ENCODE peak calls at places on chromosome 22, in six cellular contexts. D, K, H, B, V and R are unnamed samples.

GRCh38 chr22:22565991-22566390 is 6.9 kb upstream of the PRAME start:
- DNase-seq in D (peak; percentile 19), K (no peak), H (peak; percentile 27), B (no peak), V (no peak), R (no peak)

GRCh38 chr22:38843201-38843715 is 570 bp downstream of the NPTXR start:
- DNase-seq in D (peak; percentile 55), K (no peak), H (peak; percentile 86), B (no peak), V (peak; percentile 84), R (no peak)

GRCh38 chr22:31926969-31927368 is 17.4 kb upstream of the YWHAH start:
- DNase-seq in D (no peak), K (no peak), H (no peak), B (no peak), V (peak; percentile 81), R (peak; percentile 82)

GRCh38 chr22:47213571-47214230 is 451.3 kb downstream of the TBC1D22A start:
- DNase-seq in D (peak; percentile 61), K (peak; percentile 54), H (peak; percentile 54), B (peak; percentile 12), V (peak; percentile 67), R (peak; percentile 86)

GRCh38 chr22:43001271-43002197 is 13.4 kb downstream of the PACSIN2 start:
- DNase-seq in D (no peak), K (no peak), H (peak; percentile 68), B (no peak), V (no peak), R (no peak)

GRCh38 chr22:23315341-23315917 is 135.1 kb downstream of the BCR start:
- DNase-seq in D (peak; percentile 35), K (peak; percentile 27), H (peak; percentile 64), B (peak; percentile 23), V (peak; percentile 79), R (peak; percentile 84)

GRCh38 chr22:22507743-22508273 is 734 bp downstream of the ZNF280B start:
- DNase-seq in D (no peak), K (no peak), H (no peak), B (no peak), V (no peak), R (peak; percentile 51)

GRCh38 chr22:23110190-23110921 is 31.4 kb downstream of the RSPH14 start:
- DNase-seq in D (no peak), K (no peak), H (no peak), B (no peak), V (peak; percentile 73), R (no peak)

GRCh38 chr22:48147404-48147803 is 1385.0 kb downstream of the TBC1D22A start:
- DNase-seq in D (no peak), K (no peak), H (no peak), B (no peak), V (no peak), R (no peak)

GRCh38 chr22:47270463-47271135 is 508.1 kb downstream of the TBC1D22A start:
- DNase-seq in D (no peak), K (no peak), H (no peak), B (no peak), V (no peak), R (peak; percentile 47)

GRCh38 chr22:22156348-22156715 is 88.3 kb upstream of the VPREB1 start:
- DNase-seq in D (no peak), K (no peak), H (no peak), B (no peak), V (no peak), R (no peak)

GRCh38 chr22:37892566-37893338 is 13.3 kb upstream of the MICALL1 start:
- DNase-seq in D (no peak), K (no peak), H (no peak), B (no peak), V (no peak), R (no peak)

GRCh38 chr22:10961043-10961860 is 4566.7 kb upstream of the OR11H1 start:
- DNase-seq in D (no peak), K (no peak), H (no peak), B (no peak), V (peak; percentile 42), R (no peak)

GRCh38 chr22:20427945-20428417 is 9.6 kb downstream of the SCARF2 start:
- DNase-seq in D (no peak), K (no peak), H (no peak), B (no peak), V (no peak), R (no peak)

GRCh38 chr22:47816121-47816915 is 1053.9 kb downstream of the TBC1D22A start:
- DNase-seq in D (no peak), K (no peak), H (no peak), B (no peak), V (no peak), R (no peak)

GRCh38 chr22:46269564-46269963 is 1.8 kb downstream of the TTC38 start:
- DNase-seq in D (no peak), K (no peak), H (no peak), B (no peak), V (no peak), R (no peak)

GRCh38 chr22:38971202-38971601 is 10.9 kb upstream of the APOBEC3B start:
- DNase-seq in D (no peak), K (no peak), H (no peak), B (no peak), V (no peak), R (no peak)

GRCh38 chr22:38638216-38638615 is 18.0 kb downstream of the FAM227A start:
- DNase-seq in D (no peak), K (no peak), H (no peak), B (no peak), V (no peak), R (no peak)

GRCh38 chr22:29073618-29074275 is 912 bp downstream of the KREMEN1 start:
- DNase-seq in D (no peak), K (no peak), H (peak; percentile 68), B (no peak), V (no peak), R (no peak)

GRCh38 chr22:38104084-38104483 is 6.4 kb downstream of the BAIAP2L2 start:
- DNase-seq in D (peak; percentile 31), K (peak; percentile 15), H (peak; percentile 47), B (peak; percentile 8), V (no peak), R (peak; percentile 70)

GRCh38 chr22:42648368-42649260 is 578 bp downstream of the CYB5R3 start:
- DNase-seq in D (peak; percentile 37), K (peak; percentile 27), H (peak; percentile 80), B (no peak), V (no peak), R (peak; percentile 69)

GRCh38 chr22:19717691-19718254 is 3.5 kb downstream of the SEPTIN5 start:
- DNase-seq in D (peak; percentile 68), K (peak; percentile 55), H (peak; percentile 84), B (no peak), V (peak; percentile 97), R (peak; percentile 87)

GRCh38 chr22:50468626-50469025 is 6.2 kb downstream of the SBF1 start:
- DNase-seq in D (no peak), K (no peak), H (no peak), B (no peak), V (no peak), R (no peak)

GRCh38 chr22:49826603-49827306 is 918 bp downstream of the BRD1 start:
- DNase-seq in D (no peak), K (peak; percentile 40), H (peak; percentile 78), B (no peak), V (peak; percentile 66), R (peak; percentile 66)

GRCh38 chr22:42939941-42940653 is 74.9 kb downstream of the PACSIN2 start:
- DNase-seq in D (peak; percentile 93), K (no peak), H (peak; percentile 89), B (peak; percentile 78), V (no peak), R (no peak)

GRCh38 chr22:27217154-27217553 is 559.8 kb downstream of the MIAT start:
- DNase-seq in D (no peak), K (no peak), H (no peak), B (no peak), V (peak; percentile 62), R (no peak)
- H3K9ac ChIP-seq in D (no peak overlapping the region), K (no peak overlapping the region), H (no peak overlapping the region), B (no peak overlapping the region), V (no peak overlapping the region), R (no peak overlapping the region)

GRCh38 chr22:30667486-30668305 is at the start of gene DUSP18:
- DNase-seq in D (peak; percentile 85), K (peak; percentile 90), H (peak; percentile 96), B (peak; percentile 81), V (peak; percentile 99), R (peak; percentile 96)

GRCh38 chr22:30665266-30665665 is 2.4 kb downstream of the DUSP18 start:
- DNase-seq in D (no peak), K (no peak), H (no peak), B (no peak), V (no peak), R (no peak)

GRCh38 chr22:30664798-30665197 is 2.9 kb downstream of the DUSP18 start:
- DNase-seq in D (no peak), K (no peak), H (no peak), B (no peak), V (no peak), R (no peak)

GRCh38 chr22:30667092-30667485 is 586 bp downstream of the DUSP18 start:
- DNase-seq in D (no peak), K (no peak), H (peak; percentile 51), B (peak; percentile 3), V (no peak), R (peak; percentile 42)

GRCh38 chr22:30665786-30666185 is 1.9 kb downstream of the DUSP18 start:
- DNase-seq in D (no peak), K (no peak), H (no peak), B (no peak), V (no peak), R (no peak)
- H3K9me2 ChIP-seq in D (no peaks in the 10 kb centered on the region), K (no peaks in the 10 kb centered on the region), H (no peaks in the 10 kb centered on the region), B (no peaks in the 10 kb centered on the region), V (no peaks in the 10 kb centered on the region), R (no peaks in the 10 kb centered on the region)

GRCh38 chr22:24894998-24895397 is 51.5 kb downstream of the LHFPL7 start:
- DNase-seq in D (peak; percentile 65), K (peak; percentile 31), H (peak; percentile 56), B (peak; percentile 18), V (peak; percentile 85), R (no peak)

GRCh38 chr22:24893341-24894070 is 53.0 kb downstream of the LHFPL7 start:
- DNase-seq in D (no peak), K (no peak), H (no peak), B (no peak), V (no peak), R (no peak)

GRCh38 chr22:24894220-24894975 is 52.1 kb downstream of the LHFPL7 start:
- DNase-seq in D (peak; percentile 95), K (peak; percentile 83), H (peak; percentile 96), B (peak; percentile 89), V (peak; percentile 81), R (no peak)
- H3K4me3 ChIP-seq in D (peak overlapping the region; percentile 57), K (no peak overlapping the region), H (peak overlapping the region; percentile 31), B (peak overlapping the region; percentile 24), V (no peak overlapping the region), R (no peak overlapping the region)

GRCh38 chr22:45164217-45165123 is 745 bp downstream of the NUP50 start:
- DNase-seq in D (no peak), K (peak; percentile 21), H (peak; percentile 52), B (no peak), V (peak; percentile 79), R (peak; percentile 65)
- H3K9ac ChIP-seq in D (peak overlapping the region; percentile 100), K (peak overlapping the region; percentile 94), H (peak overlapping the region; percentile 91), B (peak overlapping the region; percentile 91), V (peak overlapping the region; percentile 79), R (peak overlapping the region; percentile 98)